ENCODE peak calls at places on chromosomes 12 and 14, in eight cellular contexts. A is SJCRH30, C is lung, P is mucosa of descending colon, B is GM23248, W is mesenchymal stem cell, N is PC-3, D is fibroblast of lung. J is an unnamed sample.

GRCh38 chr14:102363182-102363952 is 626 bp downstream of the TECPR2 start:
- DNase-seq in N (peak; percentile 65), P (no peak), W (peak; percentile 56), A (peak; percentile 55), D (peak; percentile 30), C (no peak), B (peak; percentile 85), J (peak; percentile 76)

GRCh38 chr12:84497819-84498218 is 414.8 kb downstream of the SLC6A15 start:
- DNase-seq in A (no peak), B (peak; percentile 9), W (peak; percentile 43), D (peak; percentile 55), P (no peak), N (peak; percentile 25), C (no peak), J (no peak)

GRCh38 chr12:48037267-48037915 is 33.1 kb upstream of the COL2A1 start:
- DNase-seq in C (no peak), D (peak; percentile 17), P (no peak), W (peak; percentile 22), B (no peak), A (peak; percentile 32), N (no peak), J (no peak)

GRCh38 chr14:22556021-22556989 is 32.7 kb downstream of the DAD1 start:
- DNase-seq in W (peak; percentile 87), A (peak; percentile 79), B (peak; percentile 61), C (peak; percentile 62), D (peak; percentile 65), N (peak; percentile 97), P (peak; percentile 79), J (no peak)

GRCh38 chr14:22521449-22522239 is 67.4 kb downstream of the DAD1 start:
- DNase-seq in D (no peak), C (no peak), A (no peak), N (no peak), W (no peak), P (no peak), B (no peak), J (no peak)

GRCh38 chr14:57066887-57067513 is 201.7 kb downstream of the EXOC5 start:
- DNase-seq in W (peak; percentile 10), D (peak; percentile 3), B (peak; percentile 36), A (peak; percentile 10), N (peak; percentile 79), P (peak; percentile 57), C (no peak), J (no peak)

GRCh38 chr14:50001999-50002925 is 109.4 kb downstream of the ARF6 start:
- DNase-seq in P (peak; percentile 59), D (no peak), B (no peak), N (no peak), W (no peak), C (no peak), A (no peak), J (no peak)

GRCh38 chr12:105235299-105235746 is 651 bp downstream of the APPL2 start:
- DNase-seq in A (no peak), B (peak; percentile 69), W (peak; percentile 38), N (peak; percentile 30), C (no peak), D (no peak), P (no peak), J (no peak)

GRCh38 chr14:44777567-44777966 is 184.2 kb downstream of the KLHL28 start:
- DNase-seq in A (no peak), D (no peak), C (no peak), B (no peak), W (no peak), N (no peak), P (no peak), J (no peak)

GRCh38 chr14:21350539-21350938 is 33.3 kb downstream of the SUPT16H start:
- DNase-seq in P (no peak), A (no peak), C (no peak), B (no peak), N (no peak), D (no peak), W (no peak), J (no peak)

GRCh38 chr12:115303751-115304309 is 619.9 kb upstream of the TBX3 start:
- DNase-seq in A (no peak), W (peak; percentile 65), P (no peak), D (peak; percentile 79), B (no peak), C (no peak), N (no peak), J (no peak)

GRCh38 chr12:52020539-52021336 is 14.0 kb downstream of the TAMALIN start:
- DNase-seq in W (peak; percentile 74), A (peak; percentile 81), B (peak; percentile 62), D (peak; percentile 57), P (peak; percentile 61), C (no peak), N (peak; percentile 44), J (no peak)

GRCh38 chr12:93115198-93115601 is 186.1 kb upstream of the EEA1 start:
- DNase-seq in W (no peak), P (no peak), D (peak; percentile 71), N (no peak), C (no peak), A (no peak), B (peak; percentile 47), J (no peak)

GRCh38 chr12:6275609-6276246 is 34.8 kb upstream of the PLEKHG6 start:
- DNase-seq in B (no peak), A (no peak), W (no peak), D (no peak), N (no peak), P (peak; percentile 7), C (no peak), J (no peak)

GRCh38 chr14:94602722-94603121 is 9.5 kb upstream of the SERPINA3 start:
- DNase-seq in P (no peak), A (no peak), N (no peak), W (no peak), C (no peak), D (no peak), B (no peak), J (no peak)

GRCh38 chr12:19945559-19946485 is 422.5 kb upstream of the PDE3A start:
- DNase-seq in N (no peak), A (peak; percentile 63), B (peak; percentile 66), P (no peak), C (no peak), W (peak; percentile 76), D (peak; percentile 60), J (no peak)

GRCh38 chr14:35406811-35407630 is 2.5 kb upstream of the NFKBIA start:
- DNase-seq in W (peak; percentile 81), A (no peak), N (peak; percentile 90), C (peak; percentile 52), P (no peak), B (peak; percentile 88), D (peak; percentile 81), J (no peak)

GRCh38 chr14:70810621-70811020 is 1.3 kb upstream of the MAP3K9 start:
- DNase-seq in D (no peak), A (no peak), B (no peak), W (no peak), N (no peak), C (no peak), P (no peak), J (no peak)

GRCh38 chr14:49971156-49972141 is 78.6 kb downstream of the ARF6 start:
- DNase-seq in W (no peak), A (no peak), C (no peak), D (peak; percentile 84), B (no peak), P (no peak), N (peak; percentile 43), J (no peak)

DNA sequence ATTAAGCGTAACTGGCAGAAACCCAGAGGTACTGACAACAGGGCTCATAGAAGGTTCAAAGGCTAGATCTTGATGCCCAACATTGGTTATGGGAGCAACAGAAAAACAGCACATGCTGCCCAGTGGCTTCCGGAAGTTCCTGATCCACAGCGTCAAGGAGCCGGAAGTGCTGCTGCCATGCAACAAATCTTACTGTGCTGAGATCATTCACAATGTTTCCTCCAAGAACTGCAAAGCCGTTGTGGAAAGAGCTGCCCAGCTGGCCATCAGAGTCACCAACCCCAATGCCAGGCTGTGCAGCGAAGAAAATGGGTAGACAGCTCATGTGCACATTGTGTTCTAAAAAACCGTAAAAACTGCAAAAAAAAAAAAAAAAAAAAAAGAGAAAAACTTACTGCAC is 192.3 kb downstream of the MON2 start:
- DNase-seq in D (no peak), A (no peak), C (no peak), W (no peak), P (no peak), N (no peak), B (peak; percentile 41), J (no peak)
- H3K4me1 ChIP-seq in D (peaks cover 4% of the 10 kb centered on the region), A (no peaks in the 10 kb centered on the region), C (no peaks in the 10 kb centered on the region), W (peaks cover 7% of the 10 kb centered on the region), P (no peaks in the 10 kb centered on the region), N (peaks cover 15% of the 10 kb centered on the region), B (peaks cover 19% of the 10 kb centered on the region), J (no peaks in the 10 kb centered on the region)

GRCh38 chr14:61764342-61765122 is 2.3 kb downstream of the SNAPC1 start:
- DNase-seq in C (no peak), B (peak; percentile 10), P (no peak), W (no peak), A (no peak), D (no peak), N (peak; percentile 59), J (no peak)
- H3K4me3 ChIP-seq in C (no peak overlapping the region), B (peak overlapping the region; percentile 87), P (no peak overlapping the region), W (no peak overlapping the region), A (no peak overlapping the region), D (peak overlapping the region; percentile 88), N (peak overlapping the region; percentile 96), J (no peak overlapping the region)

GRCh38 chr14:68239988-68240387 is 420.4 kb downstream of the RAD51B start:
- DNase-seq in C (no peak), W (peak; percentile 72), D (no peak), B (no peak), N (no peak), A (no peak), P (no peak), J (no peak)

GRCh38 chr14:68236525-68236924 is 416.9 kb downstream of the RAD51B start:
- DNase-seq in W (no peak), N (no peak), C (no peak), A (no peak), B (no peak), D (no peak), P (no peak), J (no peak)

GRCh38 chr14:68241862-68242490 is 422.4 kb downstream of the RAD51B start:
- DNase-seq in B (no peak), N (no peak), D (no peak), W (no peak), A (peak; percentile 73), C (no peak), P (no peak), J (no peak)

GRCh38 chr14:68240388-68240787 is 420.8 kb downstream of the RAD51B start:
- DNase-seq in B (no peak), P (no peak), D (no peak), A (no peak), W (no peak), C (no peak), N (no peak), J (no peak)

DNA sequence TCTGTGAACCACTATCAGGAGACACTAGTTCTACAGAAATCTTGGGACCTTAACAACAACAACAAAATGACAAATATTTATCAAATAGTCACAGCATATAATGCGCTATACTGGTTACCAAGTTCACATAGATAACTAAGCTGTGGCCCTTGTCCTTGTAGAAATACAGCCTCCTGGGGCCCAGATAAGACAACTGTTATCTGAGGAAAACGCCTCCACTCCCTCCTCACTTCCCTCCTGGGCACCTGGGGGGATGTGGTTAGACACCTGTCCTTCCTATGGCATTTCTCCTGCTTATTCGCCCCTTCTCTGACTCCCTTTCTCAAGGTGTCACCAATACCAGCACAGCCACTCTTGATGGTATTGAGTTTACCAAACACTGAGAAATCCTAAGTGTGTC is 419.4 kb downstream of the RAD51B start:
- DNase-seq in N (no peak), D (no peak), W (no peak), C (no peak), A (no peak), P (no peak), B (no peak), J (no peak)
- H3K4me1 ChIP-seq in N (peaks cover 13% of the 10 kb centered on the region), D (no peaks in the 10 kb centered on the region), W (peaks cover 1% of the 10 kb centered on the region), C (peaks cover 4% of the 10 kb centered on the region), A (peaks cover 24% of the 10 kb centered on the region), P (peaks cover 32% of the 10 kb centered on the region), B (no peaks in the 10 kb centered on the region), J (peaks cover 18% of the 10 kb centered on the region)

GRCh38 chr12:71438670-71439361 is 782 bp upstream of the LGR5 start:
- DNase-seq in P (no peak), C (no peak), D (peak; percentile 15), W (peak; percentile 42), B (peak; percentile 16), N (peak; percentile 35), A (no peak), J (no peak)
- H3K4me3 ChIP-seq in P (no peak overlapping the region), C (no peak overlapping the region), D (peak overlapping the region; percentile 43), W (no peak overlapping the region), B (peak overlapping the region; percentile 53), N (peak overlapping the region; percentile 66), A (peak overlapping the region; percentile 72), J (peak overlapping the region; percentile 49)